ENCODE peak calls at places on chromosome 16, in seven cellular contexts. B, O, Z, U, W, J and M are unnamed samples.

GRCh38 chr16:17448640-17449638 is 21.8 kb downstream of the XYLT1 start:
- DNase-seq in B (no peak), Z (no peak), W (no peak), J (peak), O (no peak), U (no peak), M (no peak)

GRCh38 chr16:53372942-53373871 is 61.1 kb upstream of the RBL2 start:
- DNase-seq in Z (no peak), B (peak), W (no peak), U (no peak), O (no peak), J (no peak), M (peak)

GRCh38 chr16:82509636-82510035 is 117.1 kb upstream of the CDH13 start:
- DNase-seq in J (peak), O (no peak), W (no peak), Z (peak), U (no peak), B (no peak), M (no peak)

GRCh38 chr16:87854053-87854906 is 15.0 kb downstream of the SLC7A5 start:
- DNase-seq in Z (no peak), U (peak), J (no peak), B (peak), O (no peak), W (no peak), M (no peak)

GRCh38 chr16:72999541-73000019 is 48.3 kb downstream of the ZFHX3 start:
- DNase-seq in J (no peak), U (no peak), W (no peak), B (peak), Z (no peak), O (no peak), M (no peak)

GRCh38 chr16:66081967-66082366 is 284.5 kb upstream of the CDH5 start:
- DNase-seq in Z (peak), O (no peak), W (no peak), B (no peak), J (no peak), U (no peak), M (peak)

GRCh38 chr16:55367796-55368195 is 43.8 kb downstream of the IRX6 start:
- DNase-seq in O (no peak), W (no peak), U (no peak), B (no peak), J (no peak), Z (no peak), M (no peak)

GRCh38 chr16:24328835-24329418 is 72.8 kb downstream of the CACNG3 start:
- DNase-seq in J (no peak), U (no peak), Z (peak), B (no peak), O (no peak), W (no peak), M (no peak)

GRCh38 chr16:24511174-24511573 is 28.2 kb upstream of the RBBP6 start:
- DNase-seq in Z (no peak), U (no peak), B (no peak), W (no peak), J (no peak), O (no peak), M (no peak)

GRCh38 chr16:12082207-12082606 is 105.7 kb downstream of the SNX29 start:
- DNase-seq in W (no peak), J (no peak), B (no peak), U (no peak), Z (no peak), O (no peak), M (no peak)

GRCh38 chr16:21156767-21157467 is 1.6 kb upstream of the LDAF1 start:
- DNase-seq in Z (no peak), W (no peak), J (peak), O (peak), U (peak), B (peak), M (peak)

GRCh38 chr16:66226762-66227161 is 139.7 kb upstream of the CDH5 start:
- DNase-seq in W (no peak), B (no peak), J (no peak), Z (no peak), U (no peak), O (no peak), M (no peak)

GRCh38 chr16:66728117-66728787 is 23.2 kb downstream of the DYNC1LI2 start:
- DNase-seq in B (no peak), Z (peak), O (no peak), W (no peak), U (no peak), J (no peak), M (peak)

GRCh38 chr16:19605701-19606100 is 50.2 kb downstream of the VPS35L start:
- DNase-seq in B (no peak), O (no peak), U (no peak), J (no peak), Z (no peak), W (no peak), M (no peak)

GRCh38 chr16:53773150-53773846 is 69.3 kb downstream of the FTO start:
- DNase-seq in U (peak), W (no peak), J (peak), B (peak), O (peak), Z (peak), M (no peak)

GRCh38 chr16:4015275-4015990 is 100.8 kb downstream of the ADCY9 start:
- DNase-seq in W (no peak), U (no peak), B (peak), O (no peak), J (no peak), Z (no peak), M (no peak)

GRCh38 chr16:57512296-57513001 is 23.9 kb downstream of the CCDC102A start:
- DNase-seq in O (no peak), U (no peak), Z (no peak), J (no peak), W (no peak), B (no peak), M (no peak)

GRCh38 chr16:29784901-29785500 is 5.5 kb upstream of the KIF22 start:
- DNase-seq in J (peak), W (peak), O (peak), U (no peak), Z (no peak), B (peak), M (no peak)

GRCh38 chr16:31569360-31569717 is 41.6 kb downstream of the AHSP start:
- DNase-seq in J (no peak), B (no peak), Z (no peak), U (no peak), O (peak), W (no peak), M (no peak)

GRCh38 chr16:67884-68789 is 4.3 kb downstream of the RHBDF1 start:
- DNase-seq in U (no peak), W (no peak), B (no peak), O (no peak), J (no peak), Z (no peak), M (no peak)